ENCODE peak calls at places on chromosomes 6 and 20, in nine cellular contexts. H is nephron progenitor cell; I is MCF 10A; W is HT-29; Q is stimulated activated CD4-positive, alpha-beta T cell treated with anti-CD3 and anti-CD28 coated beads, Interleukin-2, amount 100 ng/mL, for 48 hours; B is COR-L47; N is keratinocyte; C is RPMI7951; D is activated gamma-delta T cell treated with Interleukin-2 at 50 U/mL for 16 hours. T is an unnamed sample.

GRCh38 chr20:38730167-38730988 is 6.1 kb downstream of the SLC32A1 start:
- DNase-seq in H (no peak), I (no peak), W (peak; percentile 39), Q (no peak), B (no peak), N (no peak), C (no peak), D (no peak), T (no peak)

GRCh38 chr6:112396221-112396620 is 49.1 kb downstream of the RFPL4B start:
- DNase-seq in H (no peak), I (peak; percentile 43), W (no peak), Q (no peak), B (no peak), N (no peak), C (no peak), D (no peak), T (no peak)

GRCh38 chr6:50185006-50185405 is 135.3 kb upstream of the DEFB112 start:
- DNase-seq in H (no peak), I (peak; percentile 37), W (peak; percentile 19), Q (no peak), B (no peak), N (no peak), C (no peak), D (no peak), T (no peak)

GRCh38 chr6:44041461-44042260 is 85.6 kb downstream of the MRPL14 start:
- DNase-seq in H (no peak), I (peak; percentile 96), W (peak; percentile 62), Q (no peak), B (no peak), N (peak; percentile 78), C (peak; percentile 99), D (no peak), T (no peak)

GRCh38 chr20:34312544-34313217 is 9.5 kb upstream of the AHCY start:
- DNase-seq in H (peak; percentile 87), I (peak; percentile 91), W (peak; percentile 99), Q (peak; percentile 83), B (peak; percentile 82), N (no peak), C (peak; percentile 89), D (peak; percentile 86), T (peak; percentile 92)

GRCh38 chr20:63538204-63539091 is 1.3 kb upstream of the PTK6 start:
- DNase-seq in H (no peak), I (peak; percentile 38), W (peak; percentile 100), Q (no peak), B (peak; percentile 90), N (no peak), C (no peak), D (no peak), T (no peak)

GRCh38 chr6:156852858-156853216 is 75.7 kb downstream of the ARID1B start:
- DNase-seq in H (no peak), I (no peak), W (no peak), Q (no peak), B (no peak), N (no peak), C (no peak), D (no peak), T (no peak)

GRCh38 chr6:89270951-89271721 is 44.0 kb downstream of the GABRR2 start:
- DNase-seq in H (no peak), I (no peak), W (no peak), Q (no peak), B (no peak), N (no peak), C (no peak), D (no peak), T (no peak)

GRCh38 chr20:346640-347316 is at the start of gene NRSN2:
- DNase-seq in H (peak; percentile 77), I (no peak), W (no peak), Q (no peak), B (peak; percentile 47), N (no peak), C (peak; percentile 83), D (no peak), T (peak; percentile 86)

GRCh38 chr20:49741940-49742339 is 28.3 kb upstream of the B4GALT5 start:
- DNase-seq in H (no peak), I (no peak), W (no peak), Q (no peak), B (no peak), N (no peak), C (no peak), D (no peak), T (no peak)

GRCh38 chr20:3251806-3252205 is 12.8 kb upstream of the SLC4A11 start:
- DNase-seq in H (no peak), I (no peak), W (no peak), Q (no peak), B (no peak), N (no peak), C (no peak), D (no peak), T (no peak)

GRCh38 chr20:36270744-36271638 is 34.7 kb downstream of the AAR2 start:
- DNase-seq in H (no peak), I (no peak), W (no peak), Q (no peak), B (no peak), N (no peak), C (no peak), D (no peak), T (no peak)

GRCh38 chr6:82337688-82338257 is 25.8 kb upstream of the TPBG start:
- DNase-seq in H (no peak), I (peak; percentile 83), W (peak; percentile 6), Q (no peak), B (peak; percentile 41), N (peak; percentile 90), C (no peak), D (no peak), T (no peak)

GRCh38 chr20:59828478-59829414 is 104.7 kb downstream of the SYCP2 start:
- DNase-seq in H (no peak), I (no peak), W (no peak), Q (no peak), B (no peak), N (no peak), C (no peak), D (no peak), T (no peak)

GRCh38 chr20:36093804-36094145 is 60.8 kb upstream of the EPB41L1 start:
- DNase-seq in H (no peak), I (peak; percentile 11), W (no peak), Q (no peak), B (no peak), N (no peak), C (no peak), D (no peak), T (no peak)

GRCh38 chr6:145744619-145745018 is 9.3 kb upstream of the EPM2A start:
- DNase-seq in H (no peak), I (peak; percentile 43), W (no peak), Q (no peak), B (no peak), N (no peak), C (no peak), D (no peak), T (no peak)

GRCh38 chr20:10670521-10671220 is 3.1 kb downstream of the JAG1 start:
- DNase-seq in H (peak; percentile 38), I (no peak), W (no peak), Q (no peak), B (no peak), N (no peak), C (no peak), D (no peak), T (no peak)

GRCh38 chr6:45538636-45539035 is 160.9 kb upstream of the SUPT3H start:
- DNase-seq in H (no peak), I (no peak), W (no peak), Q (no peak), B (no peak), N (no peak), C (peak; percentile 97), D (no peak), T (no peak)

GRCh38 chr6:47181681-47182080 is 128.0 kb downstream of the TNFRSF21 start:
- DNase-seq in H (no peak), I (no peak), W (no peak), Q (no peak), B (no peak), N (no peak), C (no peak), D (no peak), T (no peak)

GRCh38 chr20:46681032-46681854 is 8.0 kb downstream of the TP53RK start:
- DNase-seq in H (peak; percentile 77), I (peak; percentile 70), W (peak; percentile 91), Q (peak; percentile 76), B (peak; percentile 22), N (no peak), C (peak; percentile 58), D (peak; percentile 71), T (peak; percentile 80)

GRCh38 chr6:7727150-7727950 is 1.5 kb downstream of the BMP6 start:
- DNase-seq in H (peak; percentile 51), I (no peak), W (no peak), Q (no peak), B (no peak), N (no peak), C (no peak), D (no peak), T (peak; percentile 40)

GRCh38 chr6:26519359-26519758 is 18.8 kb upstream of the HMGN4 start:
- DNase-seq in H (no peak), I (no peak), W (no peak), Q (no peak), B (no peak), N (no peak), C (no peak), D (no peak), T (no peak)

GRCh38 chr20:37385659-37386504 is 39.9 kb downstream of the SRC start:
- DNase-seq in H (no peak), I (no peak), W (no peak), Q (no peak), B (no peak), N (no peak), C (no peak), D (no peak), T (no peak)

GRCh38 chr6:3013486-3013885 is 13.8 kb downstream of the NQO2 start:
- DNase-seq in H (no peak), I (peak; percentile 92), W (peak; percentile 18), Q (no peak), B (no peak), N (peak; percentile 33), C (peak; percentile 95), D (no peak), T (no peak)

GRCh38 chr20:37222086-37222485 is 39.5 kb downstream of the GHRH start:
- DNase-seq in H (no peak), I (no peak), W (no peak), Q (no peak), B (no peak), N (no peak), C (no peak), D (no peak), T (no peak)

GRCh38 chr6:36493859-36494258 is 51.1 kb downstream of the KCTD20 start:
- DNase-seq in H (no peak), I (peak; percentile 53), W (no peak), Q (no peak), B (no peak), N (no peak), C (no peak), D (no peak), T (no peak)

T was measured in glutamatergic neuron.